ENCODE peak calls at places on chromosomes 3 and 15, in nine cellular contexts. S, D, G, C, Z, K, L, W and E are unnamed samples.

GRCh38 chr3:169239756-169240155 is 423.8 kb downstream of the MECOM start:
- DNase-seq in K (no peak), L (no peak), W (no peak), Z (no peak), S (no peak), C (no peak), G (no peak), D (no peak), E (no peak)

GRCh38 chr15:78360958-78361714 is 21.0 kb downstream of the CRABP1 start:
- DNase-seq in S (no peak), Z (no peak), G (no peak), L (no peak), C (no peak), W (no peak), D (no peak), K (no peak), E (no peak)

GRCh38 chr3:108441081-108441507 is 69.3 kb downstream of the MYH15 start:
- DNase-seq in G (no peak), C (no peak), S (no peak), Z (no peak), L (no peak), D (no peak), K (no peak), W (no peak), E (no peak)

GRCh38 chr15:63362196-63362595 is 19.4 kb downstream of the CA12 start:
- DNase-seq in D (no peak), K (no peak), C (no peak), G (no peak), S (no peak), L (no peak), W (no peak), Z (no peak), E (no peak)

GRCh38 chr3:127426444-127427168 is 138.8 kb upstream of the PRR20G start:
- DNase-seq in W (no peak), S (no peak), Z (peak; percentile 18), D (no peak), K (no peak), L (no peak), G (no peak), C (no peak), E (no peak)

GRCh38 chr3:48018841-48019240 is 2.6 kb upstream of the MAP4 start:
- DNase-seq in Z (no peak), K (no peak), G (peak; percentile 79), D (no peak), L (no peak), C (no peak), W (peak; percentile 57), S (no peak), E (no peak)

GRCh38 chr3:14497321-14497720 is 42.8 kb downstream of the GRIP2 start:
- DNase-seq in L (peak; percentile 66), C (no peak), D (no peak), Z (peak; percentile 69), W (no peak), K (no peak), G (no peak), S (no peak), E (no peak)

GRCh38 chr3:196108075-196108743 is 26.3 kb upstream of the TFRC start:
- DNase-seq in S (no peak), L (no peak), K (peak; percentile 39), C (no peak), G (no peak), W (no peak), D (no peak), Z (peak; percentile 87), E (peak; percentile 30)

GRCh38 chr3:126212629-126213375 is 32.4 kb upstream of the ALDH1L1 start:
- DNase-seq in G (peak; percentile 38), C (peak; percentile 57), W (peak; percentile 16), S (no peak), K (peak; percentile 48), L (peak; percentile 63), D (no peak), Z (peak; percentile 76), E (no peak)

GRCh38 chr15:32855942-32856341 is 138.1 kb downstream of the GREM1 start:
- DNase-seq in K (peak; percentile 45), L (no peak), S (no peak), G (peak; percentile 96), W (peak; percentile 94), Z (peak; percentile 59), C (no peak), D (no peak), E (no peak)

GRCh38 chr3:64880926-64881325 is 193.1 kb upstream of the ADAMTS9 start:
- DNase-seq in C (no peak), K (no peak), L (no peak), G (no peak), S (no peak), Z (no peak), D (no peak), W (no peak), E (no peak)

GRCh38 chr3:59006791-59007517 is 42.9 kb downstream of the CFAP20DC start:
- DNase-seq in D (no peak), S (no peak), L (no peak), C (no peak), W (peak; percentile 21), Z (no peak), G (peak; percentile 50), K (no peak), E (no peak)

GRCh38 chr3:52777127-52777958 is at the start of gene ITIH1:
- DNase-seq in D (no peak), W (no peak), L (no peak), G (no peak), Z (no peak), C (peak; percentile 13), S (no peak), K (no peak), E (no peak)

GRCh38 chr3:97037294-97037943 is 223.0 kb downstream of the EPHA6 start:
- DNase-seq in W (no peak), D (no peak), G (no peak), Z (no peak), C (no peak), S (no peak), K (no peak), L (no peak), E (no peak)

GRCh38 chr3:6367171-6367570 is 493.7 kb upstream of the GRM7 start:
- DNase-seq in C (no peak), Z (no peak), G (no peak), D (no peak), S (no peak), K (no peak), W (no peak), L (no peak), E (no peak)